ENCODE peak calls at places on chromosome 2, in four cellular contexts. F is SK-N-SH, O is HepG2, Y is K562. Q is an unnamed sample.

GRCh38 chr2:219426534-219427136 is 8.0 kb upstream of the SPEG start:
- DNase-seq in Y (no peak), F (no peak), O (no peak), Q (no peak)

GRCh38 chr2:49616800-49617199 is 462.5 kb upstream of the FSHR start:
- DNase-seq in F (peak; percentile 32), O (peak; percentile 30), Y (no peak), Q (no peak)

GRCh38 chr2:218091743-218092142 is 22.7 kb downstream of the RUFY4 start:
- DNase-seq in Y (no peak), F (no peak), O (no peak), Q (no peak)

GRCh38 chr2:186486651-186487647 is 889 bp downstream of the ZC3H15 start:
- DNase-seq in O (peak; percentile 27), F (no peak), Y (no peak), Q (no peak)

GRCh38 chr2:204108301-204108700 is 171.7 kb downstream of the ICOS start:
- DNase-seq in Y (peak; percentile 62), O (peak; percentile 11), F (peak; percentile 73), Q (no peak)

GRCh38 chr2:197799072-197799471 is 5.3 kb upstream of the PLCL1 start:
- DNase-seq in Y (no peak), O (no peak), F (no peak), Q (no peak)

GRCh38 chr2:88054300-88055048 is 1.1 kb downstream of the KRCC1 start:
- DNase-seq in Y (no peak), F (no peak), O (no peak), Q (no peak)

GRCh38 chr2:240614391-240614790 is 10.9 kb upstream of the GPR35 start:
- DNase-seq in F (no peak), Y (no peak), O (no peak), Q (no peak)

GRCh38 chr2:168687314-168687713 is 115.1 kb upstream of the NOSTRIN start:
- DNase-seq in O (no peak), Y (no peak), F (no peak), Q (no peak)

GRCh38 chr2:239269173-239269865 is 131.5 kb downstream of the HDAC4 start:
- DNase-seq in Y (no peak), F (no peak), O (no peak), Q (no peak)

GRCh38 chr2:227592694-227593387 is 5.9 kb upstream of the SCYGR2 start:
- DNase-seq in Y (no peak), O (no peak), F (no peak), Q (no peak)

GRCh38 chr2:130901061-130901460 is 64.3 kb downstream of the ARHGEF4 start:
- DNase-seq in F (no peak), O (no peak), Y (no peak), Q (no peak)

GRCh38 chr2:216348909-216349308 is 23.4 kb downstream of the MARCHF4 start:
- DNase-seq in Y (no peak), O (no peak), F (no peak), Q (no peak)

GRCh38 chr2:138274421-138275291 is 226.9 kb upstream of the SPOPL start:
- DNase-seq in F (no peak), O (no peak), Y (no peak), Q (no peak)

GRCh38 chr2:43065036-43065435 is 161.4 kb downstream of the ZFP36L2 start:
- DNase-seq in O (no peak), F (no peak), Y (no peak), Q (no peak)
- TF ChIP-seq NFIC in O (no peak), F (no peak), Y (no peak), Q (no peak)

GRCh38 chr2:160299540-160299939 is 99.5 kb upstream of the ITGB6 start:
- DNase-seq in O (no peak), Y (no peak), F (no peak), Q (no peak)
- TF ChIP-seq NFIC in O (no peak), Y (no peak), F (no peak), Q (no peak)

GRCh38 chr2:192696857-192697256 is 502.1 kb upstream of the TMEFF2 start:
- DNase-seq in O (no peak), F (no peak), Y (no peak), Q (no peak)

GRCh38 chr2:192697880-192698279 is 503.1 kb upstream of the TMEFF2 start:
- DNase-seq in Y (no peak), O (no peak), F (no peak), Q (no peak)

DNA sequence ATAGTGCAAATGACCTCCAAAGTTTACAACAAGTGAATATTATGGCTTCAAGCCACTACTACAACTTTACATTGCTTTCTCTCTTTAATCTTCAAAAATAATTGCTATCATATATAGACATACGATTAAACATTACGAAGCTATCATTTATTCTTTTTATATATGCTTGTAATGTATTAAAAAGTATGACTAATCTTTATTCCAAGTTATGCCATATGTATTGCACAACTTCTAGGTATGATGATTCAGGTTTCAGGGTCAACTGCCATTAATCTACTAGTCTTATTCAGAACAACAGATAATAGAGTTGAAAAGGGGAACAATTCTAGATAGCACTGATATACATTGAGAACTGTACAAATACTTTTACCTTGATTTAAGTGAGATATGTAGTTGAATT is 506.2 kb upstream of the TMEFF2 start:
- DNase-seq in O (no peak), Y (no peak), F (no peak), Q (no peak)
- TF ChIP-seq NFIC in O (no peak), Y (no peak), F (no peak), Q (no peak)

GRCh38 chr2:30348825-30349224 is 98.2 kb upstream of the LCLAT1 start:
- DNase-seq in F (no peak), Y (no peak), O (no peak), Q (no peak)

GRCh38 chr2:30346475-30347169 is 100.4 kb upstream of the LCLAT1 start:
- DNase-seq in Y (no peak), O (no peak), F (no peak), Q (no peak)

GRCh38 chr2:30351941-30352340 is 95.1 kb upstream of the LCLAT1 start:
- DNase-seq in F (no peak), Y (no peak), O (no peak), Q (no peak)

GRCh38 chr2:30351087-30351486 is 96.0 kb upstream of the LCLAT1 start:
- DNase-seq in Y (no peak), O (no peak), F (no peak), Q (no peak)

GRCh38 chr2:30349691-30350090 is 97.4 kb upstream of the LCLAT1 start:
- DNase-seq in O (no peak), F (no peak), Y (no peak), Q (no peak)
- TF ChIP-seq NFIC in O (no peak), F (no peak), Y (no peak), Q (no peak)

DNA sequence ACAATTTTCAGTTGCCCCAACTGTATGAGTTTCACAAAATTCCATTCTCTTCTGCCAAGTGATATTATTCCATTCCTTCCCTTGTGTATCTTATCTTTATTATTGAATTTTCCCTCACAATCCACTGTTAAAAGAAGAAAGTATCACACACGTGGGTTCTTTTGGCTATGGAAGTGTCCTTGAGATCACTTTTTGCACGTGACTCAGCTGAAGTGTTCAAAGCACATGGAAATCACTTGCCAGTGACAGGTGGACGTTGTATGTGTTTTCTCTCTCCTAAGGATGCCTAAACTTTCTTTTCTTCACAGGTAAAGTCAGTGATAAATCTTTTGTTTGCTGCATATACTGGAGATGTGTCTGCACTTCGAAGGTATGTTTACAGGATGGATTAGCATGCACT is 60.7 kb downstream of the STAT1 start:
- DNase-seq in O (no peak), Y (no peak), F (no peak), Q (no peak)
- TF ChIP-seq NFIC in O (no peak), Y (no peak), F (no peak), Q (no peak)

GRCh38 chr2:32442020-32442467 is 85.2 kb downstream of the BIRC6 start:
- DNase-seq in F (no peak), O (peak; percentile 90), Y (no peak), Q (no peak)

GRCh38 chr2:32450851-32451250 is 94.0 kb downstream of the BIRC6 start:
- DNase-seq in F (no peak), Y (no peak), O (no peak), Q (no peak)

GRCh38 chr2:32446362-32446761 is 89.5 kb downstream of the BIRC6 start:
- DNase-seq in O (no peak), Y (no peak), F (no peak), Q (no peak)
- TF ChIP-seq NFIC in O (no peak), Y (no peak), F (no peak), Q (no peak)

DNA sequence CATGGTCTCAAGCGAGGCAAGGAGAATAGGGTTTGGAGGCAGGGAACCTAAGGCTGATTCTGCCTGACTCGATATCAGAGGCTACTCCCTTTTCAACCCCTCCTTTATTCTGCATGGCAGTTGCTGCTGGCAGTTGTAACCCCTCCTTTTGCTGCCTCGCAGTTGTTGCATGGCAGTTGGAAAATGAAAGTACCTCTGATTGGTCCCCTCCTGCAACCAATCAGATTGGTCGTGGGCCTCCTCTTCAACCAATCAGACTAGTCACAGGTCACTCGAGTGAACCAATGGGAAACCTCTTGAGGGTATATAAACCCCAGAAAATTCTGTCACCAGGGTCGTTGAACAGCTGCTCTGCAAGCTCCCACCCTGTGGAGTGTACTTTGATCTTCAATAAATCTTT is 294.3 kb upstream of the SLC8A1 start:
- DNase-seq in Y (no peak), O (peak; percentile 52), F (no peak), Q (no peak)
- TF ChIP-seq NFIC in Y (no peak), O (no peak), F (no peak), Q (no peak)

DNA sequence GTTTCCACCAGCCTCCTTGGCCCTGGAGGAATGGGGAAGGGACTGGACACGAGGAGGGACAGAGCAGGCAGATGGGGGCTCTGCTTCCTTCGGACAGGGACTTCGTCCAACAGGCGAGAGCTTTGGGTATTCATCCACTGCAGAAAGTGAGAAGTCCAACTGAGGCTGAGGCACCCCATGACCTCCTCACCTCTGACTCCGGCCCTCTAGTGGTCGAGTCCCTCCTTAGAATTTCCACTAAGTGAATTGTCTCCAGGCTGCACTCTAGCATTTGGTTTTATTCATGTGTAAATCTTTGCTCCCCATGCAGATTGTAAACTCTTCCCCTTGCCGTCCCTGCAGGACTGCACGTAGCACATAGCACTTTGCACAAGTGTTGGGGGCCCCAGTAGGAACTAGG is 75.6 kb downstream of the TMEM247 start:
- DNase-seq in O (no peak), Y (peak; percentile 39), F (peak; percentile 28), Q (no peak)
- TF ChIP-seq NFIC in O (no peak), Y (no peak), F (no peak), Q (no peak)

GRCh38 chr2:207528980-207529329 is 807 bp upstream of the CREB1 start:
- DNase-seq in O (peak; percentile 25), F (no peak), Y (peak; percentile 41), Q (no peak)

GRCh38 chr2:207529330-207530159 is at the start of gene CREB1:
- DNase-seq in F (peak; percentile 98), Y (peak; percentile 92), O (peak; percentile 94), Q (peak; percentile 93)

GRCh38 chr2:207530160-207531023 is 630 bp downstream of the CREB1 start:
- DNase-seq in Y (peak; percentile 42), F (peak; percentile 82), O (peak; percentile 30), Q (no peak)

GRCh38 chr2:207532676-207533075 is 2.9 kb downstream of the CREB1 start:
- DNase-seq in F (no peak), Y (no peak), O (no peak), Q (no peak)

GRCh38 chr2:207531024-207531411 is 1.3 kb downstream of the CREB1 start:
- DNase-seq in Y (no peak), O (no peak), F (peak; percentile 19), Q (no peak)
- TF ChIP-seq NFIC in Y (no peak), O (no peak), F (no peak), Q (peak; percentile 54)